ENCODE peak calls at places on chromosomes 6 and 20, in four cellular contexts. Y is WTC11, E is GM12892, W is OCI-LY7. K is an unnamed sample.
A peak's percentile ranks its signal among the peaks of the same experiment; 100 is the strongest.

GRCh38 chr6:150634641-150635292 is 35.1 kb downstream of the PLEKHG1 start:
- DNase-seq in W (no peak), E (no peak), Y (no peak), K (no peak)

GRCh38 chr6:30787954-30788353 is 43.6 kb upstream of the IER3 start:
- DNase-seq in E (no peak), Y (no peak), W (no peak), K (no peak)

GRCh38 chr6:90401933-90402830 is 105.5 kb upstream of the BACH2 start:
- DNase-seq in Y (no peak), E (no peak), W (peak; percentile 27), K (peak; percentile 13)

GRCh38 chr6:75852721-75853120 is 103.7 kb downstream of the MYO6 start:
- DNase-seq in Y (no peak), W (no peak), E (no peak), K (peak; percentile 4)

GRCh38 chr6:137236581-137237355 is 17.6 kb upstream of the IFNGR1 start:
- DNase-seq in Y (no peak), E (no peak), W (no peak), K (peak; percentile 34)

GRCh38 chr6:156336096-156336495 is 441.1 kb upstream of the ARID1B start:
- DNase-seq in E (no peak), W (peak; percentile 32), Y (no peak), K (no peak)

GRCh38 chr6:85403331-85404015 is 46.4 kb upstream of the NT5E start:
- DNase-seq in Y (no peak), E (no peak), W (no peak), K (peak; percentile 87)

GRCh38 chr6:114342086-114342825 is 567 bp downstream of the HS3ST5 start:
- DNase-seq in W (no peak), E (peak; percentile 13), Y (peak; percentile 59), K (peak; percentile 3)

GRCh38 chr6:1608976-1609661 is 596 bp upstream of the FOXC1 start:
- DNase-seq in Y (no peak), W (no peak), E (no peak), K (no peak)

GRCh38 chr20:37501940-37502339 is 19.1 kb upstream of the NNAT start:
- DNase-seq in W (no peak), E (no peak), Y (peak; percentile 44), K (no peak)

GRCh38 chr20:62831854-62832211 is 15.0 kb downstream of the COL9A3 start:
- DNase-seq in Y (no peak), W (no peak), E (no peak), K (no peak)

GRCh38 chr20:24986436-24987015 is 6.0 kb downstream of the APMAP start:
- DNase-seq in E (no peak), Y (no peak), W (no peak), K (no peak)

GRCh38 chr6:138026342-138026741 is 80.9 kb downstream of the PERP start:
- DNase-seq in E (no peak), W (no peak), Y (no peak), K (no peak)

GRCh38 chr6:168292911-168293310 is 26.7 kb downstream of the DACT2 start:
- DNase-seq in E (no peak), W (no peak), Y (no peak), K (no peak)

GRCh38 chr6:14243617-14244016 is 126.0 kb downstream of the CD83 start:
- DNase-seq in E (no peak), W (no peak), Y (no peak), K (no peak)

GRCh38 chr6:127999032-127999431 is 98.2 kb upstream of the THEMIS start:
- DNase-seq in E (no peak), W (no peak), Y (no peak), K (no peak)

GRCh38 chr20:44203161-44203560 is 7.4 kb downstream of the OSER1 start:
- DNase-seq in E (no peak), Y (no peak), W (no peak), K (peak; percentile 45)

GRCh38 chr20:37267684-37268313 is 6.2 kb upstream of the GHRH start:
- DNase-seq in E (no peak), W (peak; percentile 32), Y (peak; percentile 60), K (no peak)

GRCh38 chr6:84547341-84547794 is 217.0 kb downstream of the TBX18 start:
- DNase-seq in W (no peak), Y (no peak), E (no peak), K (peak; percentile 83)

GRCh38 chr20:48017504-48017903 is 232.2 kb upstream of the SULF2 start:
- DNase-seq in W (no peak), E (no peak), Y (no peak), K (peak; percentile 32)

GRCh38 chr20:24767623-24768100 is 181.4 kb upstream of the CST7 start:
- DNase-seq in E (no peak), W (no peak), Y (no peak), K (no peak)

GRCh38 chr6:90714319-90714718 is 127.4 kb upstream of the MAP3K7 start:
- DNase-seq in E (no peak), Y (no peak), W (no peak), K (peak; percentile 6)

GRCh38 chr6:46296586-46296985 is 125.8 kb upstream of the ENPP5 start:
- DNase-seq in Y (no peak), W (no peak), E (no peak), K (no peak)

GRCh38 chr6:38688579-38689087 is 14.3 kb downstream of the GLO1 start:
- DNase-seq in W (peak; percentile 50), Y (peak; percentile 20), E (no peak), K (no peak)

GRCh38 chr20:5786930-5787826 is 37.0 kb downstream of the SHLD1 start:
- DNase-seq in Y (no peak), W (no peak), E (no peak), K (no peak)

GRCh38 chr6:1856381-1856780 is 246.7 kb downstream of the FOXC1 start:
- DNase-seq in E (peak; percentile 19), Y (no peak), W (peak; percentile 31), K (peak; percentile 69)

GRCh38 chr6:131362070-131362469 is 211.0 kb upstream of the ARG1 start:
- DNase-seq in Y (no peak), W (no peak), E (no peak), K (peak; percentile 47)

GRCh38 chr6:56440551-56440981 is 193.2 kb upstream of the COL21A1 start:
- DNase-seq in E (no peak), W (no peak), Y (no peak), K (no peak)

GRCh38 chr20:58604410-58604881 is 46.6 kb upstream of the STX16 start:
- DNase-seq in E (no peak), W (no peak), Y (no peak), K (no peak)

GRCh38 chr6:38137609-38138008 is 318.1 kb downstream of the ZFAND3 start:
- DNase-seq in E (no peak), W (no peak), Y (peak; percentile 40), K (no peak)

GRCh38 chr20:1876217-1876921 is 18.8 kb upstream of the SIRPA start:
- DNase-seq in Y (no peak), W (no peak), E (no peak), K (no peak)

GRCh38 chr6:35082733-35083403 is 58.3 kb downstream of the TCP11 start:
- DNase-seq in E (peak; percentile 5), W (no peak), Y (no peak), K (no peak)

GRCh38 chr6:136927313-136927712 is 5.2 kb downstream of the SLC35D3 start:
- DNase-seq in E (no peak), W (peak; percentile 13), Y (peak; percentile 49), K (no peak)

GRCh38 chr6:140566706-140567330 is 1192.4 kb upstream of the CITED2 start:
- DNase-seq in Y (no peak), W (no peak), E (no peak), K (peak; percentile 67)

GRCh38 chr6:34912715-34913464 is 23.8 kb downstream of the ANKS1A start:
- DNase-seq in W (peak; percentile 10), Y (no peak), E (no peak), K (peak; percentile 71)

GRCh38 chr20:18666803-18667460 is 79.1 kb downstream of the DTD1 start:
- DNase-seq in E (no peak), Y (no peak), W (no peak), K (no peak)

GRCh38 chr6:141464490-141464889 is 668.2 kb upstream of the GJE1 start:
- DNase-seq in E (no peak), Y (no peak), W (peak; percentile 56), K (no peak)

GRCh38 chr6:36729169-36729549 is 31.5 kb downstream of the RAB44 start:
- DNase-seq in E (no peak), Y (no peak), W (no peak), K (peak; percentile 56)

GRCh38 chr20:51801220-51801991 is 915 bp downstream of the SALL4 start:
- DNase-seq in W (no peak), Y (peak; percentile 59), E (no peak), K (no peak)

GRCh38 chr6:149140137-149140909 is 177.2 kb upstream of the TAB2 start:
- DNase-seq in Y (no peak), W (no peak), E (peak; percentile 19), K (no peak)